ENCODE peak calls at places on chromosomes 3 and 15, in seven cellular contexts. One of them, this sample, is unnamed. For H3K36me3 and H3K4me1, the result is how much of the 10 kb centered on the place peaks cover.

GRCh38 chr3:67083277-67083676 is 85.2 kb downstream of the KBTBD8 start:
- DNase-seq in IMR-90: peak
- DNase-seq in CD8-positive, alpha-beta memory T cell: no peak
- DNase-seq in breast epithelium: no peak
- DNase-seq in endodermal cell: no peak
- DNase-seq in mucosa of descending colon: no peak
- DNase-seq in mammary epithelial cell: peak
- DNase-seq in this sample: no peak

GRCh38 chr3:53168175-53168923 is 7.3 kb downstream of the PRKCD start:
- DNase-seq in IMR-90: no peak
- DNase-seq in CD8-positive, alpha-beta memory T cell: no peak
- DNase-seq in breast epithelium: no peak
- DNase-seq in endodermal cell: no peak
- DNase-seq in mucosa of descending colon: no peak
- DNase-seq in mammary epithelial cell: no peak
- DNase-seq in this sample: no peak

GRCh38 chr3:35946857-35947514 is 307.7 kb downstream of the ARPP21 start:
- DNase-seq in IMR-90: no peak
- DNase-seq in CD8-positive, alpha-beta memory T cell: no peak
- DNase-seq in breast epithelium: no peak
- DNase-seq in endodermal cell: no peak
- DNase-seq in mucosa of descending colon: no peak
- DNase-seq in mammary epithelial cell: no peak
- DNase-seq in this sample: peak

GRCh38 chr3:21665444-21665843 is 85.6 kb downstream of the ZNF385D start:
- DNase-seq in IMR-90: no peak
- DNase-seq in CD8-positive, alpha-beta memory T cell: no peak
- DNase-seq in breast epithelium: no peak
- DNase-seq in endodermal cell: peak
- DNase-seq in mucosa of descending colon: no peak
- DNase-seq in mammary epithelial cell: peak
- DNase-seq in this sample: no peak

GRCh38 chr15:40301467-40302179 is 6.1 kb downstream of the PLCB2 start:
- DNase-seq in IMR-90: no peak
- DNase-seq in CD8-positive, alpha-beta memory T cell: no peak
- DNase-seq in breast epithelium: no peak
- DNase-seq in endodermal cell: peak
- DNase-seq in mucosa of descending colon: no peak
- DNase-seq in mammary epithelial cell: no peak
- DNase-seq in this sample: no peak

GRCh38 chr3:170454468-170454867 is 35.8 kb downstream of the CLDN11 start:
- DNase-seq in IMR-90: no peak
- DNase-seq in CD8-positive, alpha-beta memory T cell: no peak
- DNase-seq in breast epithelium: no peak
- DNase-seq in endodermal cell: no peak
- DNase-seq in mucosa of descending colon: no peak
- DNase-seq in mammary epithelial cell: no peak
- DNase-seq in this sample: no peak

GRCh38 chr3:120864541-120864940 is 43.5 kb upstream of the STXBP5L start:
- DNase-seq in IMR-90: no peak
- DNase-seq in CD8-positive, alpha-beta memory T cell: no peak
- DNase-seq in breast epithelium: no peak
- DNase-seq in endodermal cell: no peak
- DNase-seq in mucosa of descending colon: no peak
- DNase-seq in mammary epithelial cell: no peak
- DNase-seq in this sample: no peak

GRCh38 chr15:70478251-70478990 is 284.9 kb downstream of the UACA start:
- DNase-seq in IMR-90: no peak
- DNase-seq in CD8-positive, alpha-beta memory T cell: no peak
- DNase-seq in breast epithelium: no peak
- DNase-seq in endodermal cell: no peak
- DNase-seq in mucosa of descending colon: peak
- DNase-seq in mammary epithelial cell: no peak
- DNase-seq in this sample: peak

GRCh38 chr3:166785851-166786250 is 594.2 kb downstream of the ZBBX start:
- DNase-seq in IMR-90: no peak
- DNase-seq in CD8-positive, alpha-beta memory T cell: no peak
- DNase-seq in breast epithelium: no peak
- DNase-seq in endodermal cell: no peak
- DNase-seq in mucosa of descending colon: no peak
- DNase-seq in mammary epithelial cell: no peak
- DNase-seq in this sample: no peak

GRCh38 chr15:58568157-58568571 is 136.4 kb downstream of the LIPC start:
- DNase-seq in IMR-90: no peak
- DNase-seq in CD8-positive, alpha-beta memory T cell: no peak
- DNase-seq in breast epithelium: no peak
- DNase-seq in endodermal cell: no peak
- DNase-seq in mucosa of descending colon: no peak
- DNase-seq in mammary epithelial cell: peak
- DNase-seq in this sample: peak

GRCh38 chr3:43503067-43503728 is 118.6 kb downstream of the ANO10 start:
- DNase-seq in IMR-90: peak
- DNase-seq in CD8-positive, alpha-beta memory T cell: no peak
- DNase-seq in breast epithelium: no peak
- DNase-seq in endodermal cell: no peak
- DNase-seq in mucosa of descending colon: no peak
- DNase-seq in mammary epithelial cell: no peak
- DNase-seq in this sample: no peak

GRCh38 chr3:111068574-111068973 is 3.0 kb upstream of the NECTIN3 start:
- DNase-seq in IMR-90: no peak
- DNase-seq in CD8-positive, alpha-beta memory T cell: no peak
- DNase-seq in breast epithelium: no peak
- DNase-seq in endodermal cell: no peak
- DNase-seq in mucosa of descending colon: no peak
- DNase-seq in mammary epithelial cell: no peak
- DNase-seq in this sample: no peak

GRCh38 chr3:168047190-168047795 is 48.4 kb downstream of the GOLIM4 start:
- DNase-seq in IMR-90: peak
- DNase-seq in CD8-positive, alpha-beta memory T cell: no peak
- DNase-seq in breast epithelium: no peak
- DNase-seq in endodermal cell: no peak
- DNase-seq in mucosa of descending colon: no peak
- DNase-seq in mammary epithelial cell: peak
- DNase-seq in this sample: no peak

GRCh38 chr3:72307438-72308105 is 522.6 kb upstream of the PROK2 start:
- DNase-seq in IMR-90: no peak
- DNase-seq in CD8-positive, alpha-beta memory T cell: no peak
- DNase-seq in breast epithelium: no peak
- DNase-seq in endodermal cell: no peak
- DNase-seq in mucosa of descending colon: no peak
- DNase-seq in mammary epithelial cell: no peak
- DNase-seq in this sample: no peak

GRCh38 chr3:31253782-31254181 is 278.9 kb upstream of the STT3B start:
- DNase-seq in IMR-90: no peak
- DNase-seq in CD8-positive, alpha-beta memory T cell: no peak
- DNase-seq in breast epithelium: no peak
- DNase-seq in endodermal cell: no peak
- DNase-seq in mucosa of descending colon: no peak
- DNase-seq in mammary epithelial cell: no peak
- DNase-seq in this sample: no peak

GRCh38 chr3:136247855-136248254 is 2.3 kb upstream of the PCCB start:
- DNase-seq in IMR-90: no peak
- DNase-seq in CD8-positive, alpha-beta memory T cell: no peak
- DNase-seq in breast epithelium: no peak
- DNase-seq in endodermal cell: no peak
- DNase-seq in mucosa of descending colon: no peak
- DNase-seq in mammary epithelial cell: no peak
- DNase-seq in this sample: no peak

GRCh38 chr15:79640206-79640605 is 208.1 kb downstream of the MINAR1 start:
- DNase-seq in IMR-90: peak
- DNase-seq in CD8-positive, alpha-beta memory T cell: no peak
- DNase-seq in breast epithelium: no peak
- DNase-seq in endodermal cell: no peak
- DNase-seq in mucosa of descending colon: no peak
- DNase-seq in mammary epithelial cell: peak
- DNase-seq in this sample: no peak

GRCh38 chr3:134249935-134250716 is 533 bp downstream of the RYK start:
- DNase-seq in IMR-90: peak
- DNase-seq in CD8-positive, alpha-beta memory T cell: peak
- DNase-seq in breast epithelium: no peak
- DNase-seq in endodermal cell: peak
- DNase-seq in mucosa of descending colon: peak
- DNase-seq in mammary epithelial cell: peak
- DNase-seq in this sample: peak

GRCh38 chr3:61743067-61743466 is 181.7 kb downstream of the PTPRG start:
- DNase-seq in IMR-90: no peak
- DNase-seq in CD8-positive, alpha-beta memory T cell: no peak
- DNase-seq in breast epithelium: no peak
- DNase-seq in endodermal cell: no peak
- DNase-seq in mucosa of descending colon: no peak
- DNase-seq in mammary epithelial cell: no peak
- DNase-seq in this sample: no peak
- H3K4me3 ChIP-seq in IMR-90: no peak
- H3K4me3 ChIP-seq in CD8-positive, alpha-beta memory T cell: no peak
- H3K4me3 ChIP-seq in breast epithelium: no peak
- H3K4me3 ChIP-seq in endodermal cell: no peak
- H3K4me3 ChIP-seq in mucosa of descending colon: no peak
- H3K4me3 ChIP-seq in mammary epithelial cell: no peak
- H3K4me3 ChIP-seq in this sample: no peak

DNA sequence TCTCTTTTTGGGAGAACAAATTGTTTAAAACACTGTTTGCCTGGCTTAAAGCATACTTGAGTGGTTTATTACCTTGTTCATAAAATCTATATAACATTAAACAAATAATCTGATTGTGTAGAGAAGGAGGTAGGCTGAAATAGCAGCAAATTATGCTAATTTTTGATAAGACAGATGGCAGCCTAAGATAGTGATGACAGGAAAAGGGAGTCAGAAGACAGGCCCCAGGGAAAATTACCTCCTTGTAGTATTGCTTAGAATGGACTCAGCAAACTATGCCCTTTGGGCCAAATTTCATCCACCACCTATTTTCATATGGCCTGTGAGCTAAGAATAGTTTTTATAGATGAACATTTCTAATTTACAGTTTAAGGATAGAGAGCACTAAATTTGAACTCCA is 37.8 kb downstream of the CHD2 start:
- DNase-seq in IMR-90: no peak
- DNase-seq in CD8-positive, alpha-beta memory T cell: no peak
- DNase-seq in breast epithelium: no peak
- DNase-seq in endodermal cell: no peak
- DNase-seq in mucosa of descending colon: no peak
- DNase-seq in mammary epithelial cell: no peak
- DNase-seq in this sample: no peak
- H3K36me3 ChIP-seq in IMR-90: half or more
- H3K36me3 ChIP-seq in CD8-positive, alpha-beta memory T cell: half or more
- H3K36me3 ChIP-seq in breast epithelium: under half
- H3K36me3 ChIP-seq in endodermal cell: half or more
- H3K36me3 ChIP-seq in mucosa of descending colon: under half
- H3K36me3 ChIP-seq in mammary epithelial cell: half or more
- H3K36me3 ChIP-seq in this sample: under half

GRCh38 chr3:13336592-13336991 is 83.5 kb downstream of the NUP210 start:
- DNase-seq in IMR-90: no peak
- DNase-seq in CD8-positive, alpha-beta memory T cell: no peak
- DNase-seq in breast epithelium: no peak
- DNase-seq in endodermal cell: no peak
- DNase-seq in mucosa of descending colon: no peak
- DNase-seq in mammary epithelial cell: no peak
- DNase-seq in this sample: no peak

GRCh38 chr3:13335503-13335902 is 84.6 kb downstream of the NUP210 start:
- DNase-seq in IMR-90: no peak
- DNase-seq in CD8-positive, alpha-beta memory T cell: no peak
- DNase-seq in breast epithelium: no peak
- DNase-seq in endodermal cell: no peak
- DNase-seq in mucosa of descending colon: no peak
- DNase-seq in mammary epithelial cell: no peak
- DNase-seq in this sample: no peak

GRCh38 chr3:13338996-13339395 is 81.1 kb downstream of the NUP210 start:
- DNase-seq in IMR-90: no peak
- DNase-seq in CD8-positive, alpha-beta memory T cell: no peak
- DNase-seq in breast epithelium: no peak
- DNase-seq in endodermal cell: no peak
- DNase-seq in mucosa of descending colon: no peak
- DNase-seq in mammary epithelial cell: no peak
- DNase-seq in this sample: no peak

GRCh38 chr3:13339833-13340232 is 80.3 kb downstream of the NUP210 start:
- DNase-seq in IMR-90: no peak
- DNase-seq in CD8-positive, alpha-beta memory T cell: no peak
- DNase-seq in breast epithelium: no peak
- DNase-seq in endodermal cell: no peak
- DNase-seq in mucosa of descending colon: no peak
- DNase-seq in mammary epithelial cell: no peak
- DNase-seq in this sample: no peak

DNA sequence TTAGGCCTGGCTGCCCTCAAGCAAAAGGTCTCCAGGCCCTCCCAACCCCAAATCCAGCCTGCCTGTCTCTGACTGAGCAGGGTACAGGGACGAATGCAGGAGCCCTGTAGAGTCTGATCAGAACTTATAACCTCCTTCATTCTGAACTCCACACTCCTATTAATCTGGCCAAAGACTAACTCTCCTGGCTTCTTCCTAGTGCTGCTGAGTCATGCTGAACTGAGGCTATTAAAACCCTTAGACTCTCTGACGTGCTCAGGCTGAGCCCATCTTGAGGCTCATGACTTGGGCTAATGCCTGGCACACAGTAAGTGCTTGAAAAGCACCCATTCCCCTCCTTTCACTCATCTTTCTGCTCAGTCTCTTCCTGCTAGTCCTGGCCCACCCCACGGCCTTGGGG is 81.9 kb downstream of the NUP210 start:
- DNase-seq in IMR-90: peak
- DNase-seq in CD8-positive, alpha-beta memory T cell: no peak
- DNase-seq in breast epithelium: no peak
- DNase-seq in endodermal cell: no peak
- DNase-seq in mucosa of descending colon: no peak
- DNase-seq in mammary epithelial cell: no peak
- DNase-seq in this sample: no peak
- H3K4me1 ChIP-seq in IMR-90: under half
- H3K4me1 ChIP-seq in CD8-positive, alpha-beta memory T cell: under half
- H3K4me1 ChIP-seq in breast epithelium: under half
- H3K4me1 ChIP-seq in endodermal cell: under half
- H3K4me1 ChIP-seq in mucosa of descending colon: under half
- H3K4me1 ChIP-seq in mammary epithelial cell: under half
- H3K4me1 ChIP-seq in this sample: under half

GRCh38 chr15:77630064-77630463 is 2.6 kb downstream of the LINGO1 start:
- DNase-seq in IMR-90: no peak
- DNase-seq in CD8-positive, alpha-beta memory T cell: no peak
- DNase-seq in breast epithelium: no peak
- DNase-seq in endodermal cell: no peak
- DNase-seq in mucosa of descending colon: no peak
- DNase-seq in mammary epithelial cell: no peak
- DNase-seq in this sample: peak
- H3K4me3 ChIP-seq in IMR-90: no peak
- H3K4me3 ChIP-seq in CD8-positive, alpha-beta memory T cell: no peak
- H3K4me3 ChIP-seq in breast epithelium: no peak
- H3K4me3 ChIP-seq in endodermal cell: no peak
- H3K4me3 ChIP-seq in mucosa of descending colon: no peak
- H3K4me3 ChIP-seq in mammary epithelial cell: no peak
- H3K4me3 ChIP-seq in this sample: no peak